ENCODE peak calls at places on chromosomes 6 and 20, in seven cellular contexts. One of them, this sample, is unnamed.

GRCh38 chr6:28537509-28538140 is 11.9 kb downstream of the GPX5 start:
- DNase-seq in esophagus muscularis mucosa: peak
- DNase-seq in cardiac muscle cell: no peak
- DNase-seq in fibroblast of mammary gland: peak
- DNase-seq in IMR-90: peak
- DNase-seq in astrocyte of the spinal cord: peak
- DNase-seq in adrenal gland: no peak
- DNase-seq in this sample: no peak

GRCh38 chr20:44911264-44911921 is 1.5 kb downstream of the PABPC1L start:
- DNase-seq in esophagus muscularis mucosa: no peak
- DNase-seq in cardiac muscle cell: peak
- DNase-seq in fibroblast of mammary gland: peak
- DNase-seq in IMR-90: peak
- DNase-seq in astrocyte of the spinal cord: peak
- DNase-seq in adrenal gland: peak
- DNase-seq in this sample: peak

GRCh38 chr6:158150701-158151100 is 17.4 kb downstream of the SERAC1 start:
- DNase-seq in esophagus muscularis mucosa: no peak
- DNase-seq in cardiac muscle cell: no peak
- DNase-seq in fibroblast of mammary gland: peak
- DNase-seq in IMR-90: peak
- DNase-seq in astrocyte of the spinal cord: peak
- DNase-seq in adrenal gland: no peak
- DNase-seq in this sample: no peak

GRCh38 chr6:44000164-44000842 is 126.9 kb downstream of the MRPL14 start:
- DNase-seq in esophagus muscularis mucosa: no peak
- DNase-seq in cardiac muscle cell: no peak
- DNase-seq in fibroblast of mammary gland: no peak
- DNase-seq in IMR-90: peak
- DNase-seq in astrocyte of the spinal cord: peak
- DNase-seq in adrenal gland: no peak
- DNase-seq in this sample: no peak

GRCh38 chr6:148854086-148854485 is 107.3 kb downstream of the UST start:
- DNase-seq in esophagus muscularis mucosa: no peak
- DNase-seq in cardiac muscle cell: peak
- DNase-seq in fibroblast of mammary gland: peak
- DNase-seq in IMR-90: no peak
- DNase-seq in astrocyte of the spinal cord: no peak
- DNase-seq in adrenal gland: no peak
- DNase-seq in this sample: no peak

GRCh38 chr20:38067717-38068365 is 34.3 kb downstream of the RPRD1B start:
- DNase-seq in esophagus muscularis mucosa: no peak
- DNase-seq in cardiac muscle cell: no peak
- DNase-seq in fibroblast of mammary gland: no peak
- DNase-seq in IMR-90: no peak
- DNase-seq in astrocyte of the spinal cord: no peak
- DNase-seq in adrenal gland: no peak
- DNase-seq in this sample: no peak

GRCh38 chr6:143691155-143691554 is 13.4 kb downstream of the PHACTR2 start:
- DNase-seq in esophagus muscularis mucosa: no peak
- DNase-seq in cardiac muscle cell: no peak
- DNase-seq in fibroblast of mammary gland: no peak
- DNase-seq in IMR-90: no peak
- DNase-seq in astrocyte of the spinal cord: no peak
- DNase-seq in adrenal gland: no peak
- DNase-seq in this sample: no peak

GRCh38 chr6:38354905-38355304 is 284.8 kb downstream of the BTBD9 start:
- DNase-seq in esophagus muscularis mucosa: no peak
- DNase-seq in cardiac muscle cell: peak
- DNase-seq in fibroblast of mammary gland: no peak
- DNase-seq in IMR-90: no peak
- DNase-seq in astrocyte of the spinal cord: no peak
- DNase-seq in adrenal gland: no peak
- DNase-seq in this sample: no peak

GRCh38 chr20:36310215-36310981 is 4.3 kb downstream of the DLGAP4 start:
- DNase-seq in esophagus muscularis mucosa: no peak
- DNase-seq in cardiac muscle cell: no peak
- DNase-seq in fibroblast of mammary gland: no peak
- DNase-seq in IMR-90: no peak
- DNase-seq in astrocyte of the spinal cord: no peak
- DNase-seq in adrenal gland: peak
- DNase-seq in this sample: no peak

GRCh38 chr6:25913741-25914140 is 16.8 kb downstream of the SLC17A2 start:
- DNase-seq in esophagus muscularis mucosa: no peak
- DNase-seq in cardiac muscle cell: no peak
- DNase-seq in fibroblast of mammary gland: no peak
- DNase-seq in IMR-90: no peak
- DNase-seq in astrocyte of the spinal cord: no peak
- DNase-seq in adrenal gland: no peak
- DNase-seq in this sample: no peak

GRCh38 chr6:160461641-160462040 is 113.5 kb downstream of the SLC22A3 start:
- DNase-seq in esophagus muscularis mucosa: peak
- DNase-seq in cardiac muscle cell: no peak
- DNase-seq in fibroblast of mammary gland: peak
- DNase-seq in IMR-90: peak
- DNase-seq in astrocyte of the spinal cord: peak
- DNase-seq in adrenal gland: no peak
- DNase-seq in this sample: peak

GRCh38 chr6:155770856-155771255 is 315.2 kb upstream of the NOX3 start:
- DNase-seq in esophagus muscularis mucosa: no peak
- DNase-seq in cardiac muscle cell: no peak
- DNase-seq in fibroblast of mammary gland: no peak
- DNase-seq in IMR-90: no peak
- DNase-seq in astrocyte of the spinal cord: no peak
- DNase-seq in adrenal gland: no peak
- DNase-seq in this sample: no peak

GRCh38 chr20:9955646-9956045 is 79.1 kb upstream of the ANKEF1 start:
- DNase-seq in esophagus muscularis mucosa: no peak
- DNase-seq in cardiac muscle cell: no peak
- DNase-seq in fibroblast of mammary gland: peak
- DNase-seq in IMR-90: no peak
- DNase-seq in astrocyte of the spinal cord: no peak
- DNase-seq in adrenal gland: no peak
- DNase-seq in this sample: no peak

GRCh38 chr6:148364056-148364844 is 21.6 kb downstream of the SASH1 start:
- DNase-seq in esophagus muscularis mucosa: no peak
- DNase-seq in cardiac muscle cell: peak
- DNase-seq in fibroblast of mammary gland: peak
- DNase-seq in IMR-90: peak
- DNase-seq in astrocyte of the spinal cord: peak
- DNase-seq in adrenal gland: no peak
- DNase-seq in this sample: peak

GRCh38 chr6:84052883-84053241 is 19.3 kb downstream of the MRAP2 start:
- DNase-seq in esophagus muscularis mucosa: peak
- DNase-seq in cardiac muscle cell: no peak
- DNase-seq in fibroblast of mammary gland: no peak
- DNase-seq in IMR-90: no peak
- DNase-seq in astrocyte of the spinal cord: no peak
- DNase-seq in adrenal gland: no peak
- DNase-seq in this sample: no peak

GRCh38 chr6:11253594-11253993 is 21.1 kb upstream of the NEDD9 start:
- DNase-seq in esophagus muscularis mucosa: no peak
- DNase-seq in cardiac muscle cell: no peak
- DNase-seq in fibroblast of mammary gland: no peak
- DNase-seq in IMR-90: no peak
- DNase-seq in astrocyte of the spinal cord: peak
- DNase-seq in adrenal gland: no peak
- DNase-seq in this sample: no peak
- H3K4me3 ChIP-seq in esophagus muscularis mucosa: no peak
- H3K4me3 ChIP-seq in cardiac muscle cell: no peak
- H3K4me3 ChIP-seq in fibroblast of mammary gland: no peak
- H3K4me3 ChIP-seq in IMR-90: no peak
- H3K4me3 ChIP-seq in astrocyte of the spinal cord: no peak
- H3K4me3 ChIP-seq in adrenal gland: no peak
- H3K4me3 ChIP-seq in this sample: no peak

GRCh38 chr20:24491043-24491756 is 21.8 kb downstream of the SYNDIG1 start:
- DNase-seq in esophagus muscularis mucosa: no peak
- DNase-seq in cardiac muscle cell: no peak
- DNase-seq in fibroblast of mammary gland: peak
- DNase-seq in IMR-90: no peak
- DNase-seq in astrocyte of the spinal cord: peak
- DNase-seq in adrenal gland: no peak
- DNase-seq in this sample: peak

GRCh38 chr20:24490598-24490997 is 21.2 kb downstream of the SYNDIG1 start:
- DNase-seq in esophagus muscularis mucosa: no peak
- DNase-seq in cardiac muscle cell: no peak
- DNase-seq in fibroblast of mammary gland: no peak
- DNase-seq in IMR-90: no peak
- DNase-seq in astrocyte of the spinal cord: no peak
- DNase-seq in adrenal gland: no peak
- DNase-seq in this sample: no peak

GRCh38 chr20:24493181-24493580 is 23.8 kb downstream of the SYNDIG1 start:
- DNase-seq in esophagus muscularis mucosa: no peak
- DNase-seq in cardiac muscle cell: no peak
- DNase-seq in fibroblast of mammary gland: no peak
- DNase-seq in IMR-90: no peak
- DNase-seq in astrocyte of the spinal cord: no peak
- DNase-seq in adrenal gland: no peak
- DNase-seq in this sample: no peak

GRCh38 chr20:24492698-24493097 is 23.3 kb downstream of the SYNDIG1 start:
- DNase-seq in esophagus muscularis mucosa: no peak
- DNase-seq in cardiac muscle cell: no peak
- DNase-seq in fibroblast of mammary gland: no peak
- DNase-seq in IMR-90: no peak
- DNase-seq in astrocyte of the spinal cord: no peak
- DNase-seq in adrenal gland: no peak
- DNase-seq in this sample: no peak

DNA sequence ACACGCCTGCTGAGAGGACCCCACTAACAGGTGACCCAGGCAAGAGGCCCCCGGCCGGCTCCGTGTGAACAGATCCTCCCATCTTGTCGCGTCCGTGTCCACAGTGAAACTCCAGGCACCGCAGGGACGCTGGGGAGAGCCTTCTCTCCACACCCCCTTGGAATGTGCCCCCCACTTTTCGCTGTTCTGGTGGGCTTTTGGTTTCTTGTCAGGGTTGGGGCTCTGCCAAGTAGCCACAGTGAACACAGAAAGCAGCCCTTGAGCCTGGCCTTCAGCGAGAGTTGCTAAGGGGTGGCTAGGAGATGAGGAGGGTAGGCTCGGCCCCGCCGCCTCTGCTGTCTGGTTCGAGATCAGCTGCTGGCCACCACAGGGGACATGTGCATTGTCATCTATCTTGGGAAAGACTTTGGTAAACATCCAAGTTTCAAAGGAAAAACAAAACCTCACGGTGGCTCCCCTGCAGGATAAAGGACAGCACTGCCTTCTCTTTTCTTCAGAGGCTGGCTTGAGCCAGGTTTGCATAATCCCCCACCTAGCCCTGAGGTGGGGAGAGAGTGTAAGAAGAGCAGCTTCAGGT is 22.7 kb downstream of the SYNDIG1 start:
- DNase-seq in esophagus muscularis mucosa: no peak
- DNase-seq in cardiac muscle cell: no peak
- DNase-seq in fibroblast of mammary gland: no peak
- DNase-seq in IMR-90: no peak
- DNase-seq in astrocyte of the spinal cord: no peak
- DNase-seq in adrenal gland: no peak
- DNase-seq in this sample: no peak
- TF ChIP-seq CTCF in esophagus muscularis mucosa: no peak
- TF ChIP-seq CTCF in cardiac muscle cell: no peak
- TF ChIP-seq CTCF in fibroblast of mammary gland: no peak
- TF ChIP-seq CTCF in IMR-90: no peak
- TF ChIP-seq CTCF in astrocyte of the spinal cord: no peak
- TF ChIP-seq CTCF in adrenal gland: no peak
- TF ChIP-seq CTCF in this sample: no peak

GRCh38 chr20:34622821-34623451 is 54.0 kb downstream of the PIGU start:
- DNase-seq in esophagus muscularis mucosa: no peak
- DNase-seq in cardiac muscle cell: peak
- DNase-seq in fibroblast of mammary gland: no peak
- DNase-seq in IMR-90: no peak
- DNase-seq in astrocyte of the spinal cord: no peak
- DNase-seq in adrenal gland: no peak
- DNase-seq in this sample: no peak

GRCh38 chr20:34618676-34619075 is 58.2 kb downstream of the PIGU start:
- DNase-seq in esophagus muscularis mucosa: no peak
- DNase-seq in cardiac muscle cell: no peak
- DNase-seq in fibroblast of mammary gland: no peak
- DNase-seq in IMR-90: no peak
- DNase-seq in astrocyte of the spinal cord: no peak
- DNase-seq in adrenal gland: no peak
- DNase-seq in this sample: no peak

GRCh38 chr20:34621036-34621343 is 55.9 kb downstream of the PIGU start:
- DNase-seq in esophagus muscularis mucosa: no peak
- DNase-seq in cardiac muscle cell: no peak
- DNase-seq in fibroblast of mammary gland: no peak
- DNase-seq in IMR-90: no peak
- DNase-seq in astrocyte of the spinal cord: no peak
- DNase-seq in adrenal gland: no peak
- DNase-seq in this sample: no peak

GRCh38 chr20:34624628-34625027 is 52.3 kb downstream of the PIGU start:
- DNase-seq in esophagus muscularis mucosa: no peak
- DNase-seq in cardiac muscle cell: no peak
- DNase-seq in fibroblast of mammary gland: no peak
- DNase-seq in IMR-90: no peak
- DNase-seq in astrocyte of the spinal cord: no peak
- DNase-seq in adrenal gland: no peak
- DNase-seq in this sample: no peak

DNA sequence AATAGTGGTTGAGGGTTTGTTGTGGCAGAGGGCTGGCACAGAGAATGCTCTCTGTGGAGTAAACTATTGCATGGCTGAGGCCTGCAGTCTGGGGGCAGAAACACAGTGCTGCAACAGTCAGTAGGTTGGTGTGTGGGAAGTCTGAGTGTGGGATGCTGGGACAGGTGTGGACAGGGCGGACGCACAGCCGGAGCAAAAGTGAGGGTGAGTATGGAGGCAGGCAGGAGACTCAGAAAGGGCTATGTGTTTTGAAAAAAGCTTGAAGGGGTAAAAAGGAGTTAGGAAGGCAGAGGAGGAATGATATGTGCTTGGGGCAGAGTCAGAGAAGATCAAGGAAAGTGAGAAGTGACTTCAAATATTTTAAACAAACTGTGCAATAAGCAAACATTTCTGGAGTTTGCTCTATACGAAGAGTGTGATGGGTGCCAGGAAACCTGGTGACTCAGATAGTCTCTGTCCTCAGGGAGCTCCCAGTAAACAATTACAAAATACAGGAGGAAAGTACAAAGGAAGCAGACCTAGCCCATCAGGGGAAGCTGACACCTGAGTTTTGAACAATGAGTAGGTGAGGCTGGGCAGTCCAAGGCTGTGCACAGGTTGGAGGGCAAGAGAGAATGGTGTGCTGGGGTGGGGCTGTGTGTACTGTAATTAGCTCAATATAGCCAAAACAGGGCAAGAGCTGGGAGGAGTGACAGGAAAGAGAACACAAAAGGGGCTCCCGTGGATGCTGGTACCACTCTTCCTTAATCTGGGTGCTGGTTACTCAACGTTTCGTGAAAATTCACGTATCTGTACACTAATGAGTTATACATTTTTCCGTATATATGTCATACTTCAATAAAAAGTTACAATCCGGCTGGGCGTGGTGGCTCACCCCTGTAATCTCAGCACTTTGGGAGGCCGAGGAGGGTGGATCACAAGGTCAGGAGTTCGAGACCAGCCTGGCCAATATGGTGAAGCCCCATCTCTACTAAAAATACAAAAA is 55.2 kb downstream of the PIGU start:
- DNase-seq in esophagus muscularis mucosa: no peak
- DNase-seq in cardiac muscle cell: peak
- DNase-seq in fibroblast of mammary gland: peak
- DNase-seq in IMR-90: peak
- DNase-seq in astrocyte of the spinal cord: no peak
- DNase-seq in adrenal gland: no peak
- DNase-seq in this sample: no peak
- H3K4me3 ChIP-seq in esophagus muscularis mucosa: no peak
- H3K4me3 ChIP-seq in cardiac muscle cell: no peak
- H3K4me3 ChIP-seq in fibroblast of mammary gland: no peak
- H3K4me3 ChIP-seq in IMR-90: no peak
- H3K4me3 ChIP-seq in astrocyte of the spinal cord: no peak
- H3K4me3 ChIP-seq in adrenal gland: no peak
- H3K4me3 ChIP-seq in this sample: no peak

GRCh38 chr20:6829510-6830116 is 62.1 kb downstream of the BMP2 start:
- DNase-seq in esophagus muscularis mucosa: no peak
- DNase-seq in cardiac muscle cell: peak
- DNase-seq in fibroblast of mammary gland: peak
- DNase-seq in IMR-90: peak
- DNase-seq in astrocyte of the spinal cord: no peak
- DNase-seq in adrenal gland: no peak
- DNase-seq in this sample: no peak
- TF ChIP-seq CTCF in esophagus muscularis mucosa: no peak
- TF ChIP-seq CTCF in cardiac muscle cell: peak
- TF ChIP-seq CTCF in fibroblast of mammary gland: no peak
- TF ChIP-seq CTCF in IMR-90: no peak
- TF ChIP-seq CTCF in astrocyte of the spinal cord: no peak
- TF ChIP-seq CTCF in adrenal gland: no peak
- TF ChIP-seq CTCF in this sample: peak